ENCODE peak calls at places on chromosomes 5 and 9, in five cellular contexts. X is astrocyte, H is Peyer's patch, L is mesendoderm, O is spleen. V is an unnamed sample. For H3K4me1, the result is how much of the 10 kb centered on the place peaks cover.

GRCh38 chr5:78647838-78648358 is 674 bp downstream of the LHFPL2 start:
- DNase-seq in X (peak), H (peak), L (peak), O (no peak), V (peak)

GRCh38 chr9:117284414-117284813 is 130.4 kb downstream of the ASTN2 start:
- DNase-seq in X (no peak), L (no peak), H (no peak), O (no peak), V (no peak)

GRCh38 chr5:95715799-95716461 is 15.2 kb upstream of the RHOBTB3 start:
- DNase-seq in O (no peak), H (no peak), X (peak), L (no peak), V (no peak)

GRCh38 chr9:27118916-27119315 is 9.9 kb downstream of the TEK start:
- DNase-seq in X (peak), H (no peak), L (no peak), O (no peak), V (no peak)

GRCh38 chr5:177473461-177473991 is at the start of gene DBN1:
- DNase-seq in L (peak), O (no peak), H (no peak), X (no peak), V (peak)

GRCh38 chr9:136981588-136982231 is 1.1 kb upstream of the LCNL1 start:
- DNase-seq in X (no peak), O (no peak), H (no peak), L (no peak), V (peak)

GRCh38 chr5:80238078-80238477 is 17.8 kb downstream of the SERINC5 start:
- DNase-seq in O (no peak), H (no peak), L (no peak), X (no peak), V (no peak)

GRCh38 chr9:133725886-133726285 is 12.3 kb downstream of the SARDH start:
- DNase-seq in L (no peak), H (no peak), O (peak), X (no peak), V (no peak)

GRCh38 chr9:124066783-124067563 is 55.4 kb downstream of the LHX2 start:
- DNase-seq in H (no peak), L (no peak), X (no peak), O (no peak), V (no peak)

GRCh38 chr9:113934826-113935676 is 58.9 kb downstream of the ZNF618 start:
- DNase-seq in X (no peak), H (no peak), L (no peak), O (no peak), V (no peak)

DNA sequence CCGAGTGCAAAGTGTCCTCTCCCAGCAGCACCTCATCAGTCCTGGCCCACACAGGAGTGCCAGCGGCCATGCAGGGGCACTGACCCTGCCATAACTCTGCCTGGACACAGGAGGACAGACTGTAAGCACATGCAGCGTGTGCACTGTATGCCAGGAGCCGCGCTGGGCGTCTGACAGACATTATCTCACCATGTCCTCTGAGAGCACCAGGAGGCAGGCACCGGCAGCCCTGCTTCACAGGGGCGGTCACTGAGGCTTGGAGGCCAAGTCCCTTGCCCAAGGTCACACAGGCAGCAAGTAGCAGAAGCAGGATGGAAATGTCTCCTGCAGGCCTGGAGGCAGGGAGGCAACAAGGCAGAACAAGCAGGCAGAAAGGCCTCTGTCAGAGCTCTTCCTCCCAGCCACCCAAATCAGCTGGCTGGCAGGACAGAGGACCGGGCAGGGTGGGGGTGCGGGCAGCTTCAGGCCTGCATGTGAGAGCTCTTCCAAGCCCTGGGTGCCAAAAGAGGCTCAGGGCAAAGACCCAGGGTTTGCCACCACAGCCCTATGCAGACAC is 8.4 kb downstream of the EEIG1 start:
- DNase-seq in L (no peak), H (no peak), X (no peak), O (no peak), V (peak)
- H3K4me3 ChIP-seq in L (no peak), H (peak), X (no peak), O (no peak), V (no peak)

GRCh38 chr5:16879191-16879590 is 56.9 kb downstream of the MYO10 start:
- DNase-seq in O (no peak), L (no peak), X (no peak), H (no peak), V (no peak)
- H3K4me1 ChIP-seq in O (under half), L (under half), X (under half), H (under half), V (under half)

GRCh38 chr5:88830567-88830966 is 52.4 kb downstream of the MEF2C start:
- DNase-seq in O (no peak), L (no peak), X (peak), H (no peak), V (no peak)
- H3K4me3 ChIP-seq in O (no peak), L (no peak), X (no peak), H (no peak), V (no peak)

DNA sequence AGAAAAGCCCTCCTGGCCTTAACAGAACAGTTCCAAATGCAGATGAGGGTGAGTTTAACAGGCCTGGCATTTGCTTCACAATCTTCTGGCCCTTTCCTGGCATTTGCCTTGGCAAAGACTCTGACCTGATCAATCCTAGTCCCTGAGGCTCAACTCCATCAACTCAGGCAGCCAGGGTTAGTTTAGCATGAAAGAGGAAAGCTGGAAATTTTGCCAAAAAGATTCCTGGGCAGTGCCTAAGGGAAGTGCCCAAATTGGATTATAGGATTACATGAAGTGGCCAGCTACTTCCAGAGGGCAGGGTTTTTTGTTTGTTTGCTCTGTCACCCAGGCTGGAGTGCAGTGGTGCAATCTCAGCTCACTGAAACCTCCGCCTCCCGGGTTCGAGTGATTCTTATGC is 36.8 kb downstream of the PCDHAC2 start:
- DNase-seq in O (no peak), X (no peak), H (no peak), L (no peak), V (no peak)
- H3K4me1 ChIP-seq in O (under half), X (under half), H (under half), L (under half), V (under half)